ENCODE peak calls at places on chromosomes 6 and 20, in nine cellular contexts. S is A549, X is skeletal muscle cell, T is retina, V is brain microvascular endothelial cell, W is AG04449, O is NCI-H1417, F is nephron progenitor cell, M is A172. D is an unnamed sample.

GRCh38 chr6:149235130-149235561 is 82.4 kb upstream of the TAB2 start:
- DNase-seq in W (no peak), V (peak), M (peak), S (peak), X (peak), F (no peak), T (no peak), O (peak), D (no peak)

GRCh38 chr6:33375143-33375649 is 16.4 kb upstream of the KIFC1 start:
- DNase-seq in V (peak), X (peak), F (no peak), T (no peak), M (peak), W (peak), O (no peak), S (peak), D (peak)

GRCh38 chr6:166743925-166744653 is 117.0 kb upstream of the RPS6KA2 start:
- DNase-seq in T (no peak), O (no peak), M (no peak), F (no peak), X (no peak), W (no peak), S (no peak), V (no peak), D (no peak)

GRCh38 chr20:34318609-34319443 is 15.7 kb upstream of the AHCY start:
- DNase-seq in S (no peak), F (no peak), X (no peak), T (peak), W (no peak), M (no peak), V (no peak), O (no peak), D (no peak)

GRCh38 chr20:24479595-24479994 is 10.2 kb downstream of the SYNDIG1 start:
- DNase-seq in F (no peak), T (no peak), W (no peak), O (no peak), M (no peak), X (no peak), S (no peak), V (no peak), D (no peak)

GRCh38 chr6:90401933-90402830 is 105.5 kb upstream of the BACH2 start:
- DNase-seq in X (no peak), F (no peak), O (no peak), T (no peak), W (no peak), V (no peak), S (no peak), M (peak), D (no peak)

GRCh38 chr6:131821408-131821807 is 13.6 kb downstream of the ENPP1 start:
- DNase-seq in X (no peak), W (no peak), F (no peak), M (no peak), O (no peak), S (no peak), V (no peak), T (no peak), D (no peak)

GRCh38 chr6:18327621-18328548 is 59.3 kb upstream of the RNF144B start:
- DNase-seq in O (peak), W (no peak), V (no peak), T (peak), X (no peak), S (no peak), F (no peak), M (no peak), D (no peak)

GRCh38 chr6:36759177-36759757 is 61.6 kb downstream of the RAB44 start:
- DNase-seq in T (peak), S (peak), M (peak), O (peak), F (peak), X (peak), V (peak), W (no peak), D (peak)

GRCh38 chr20:51525241-51526104 is 17.0 kb downstream of the NFATC2 start:
- DNase-seq in F (no peak), V (no peak), W (no peak), S (no peak), M (no peak), X (no peak), T (no peak), O (no peak), D (no peak)

GRCh38 chr6:166005401-166005845 is 162.2 kb downstream of the TBXT start:
- DNase-seq in T (peak), S (peak), O (peak), M (no peak), X (peak), V (no peak), F (peak), W (no peak), D (no peak)

GRCh38 chr6:126351960-126352359 is 12.0 kb downstream of the CENPW start:
- DNase-seq in S (no peak), M (no peak), V (no peak), X (no peak), T (no peak), O (no peak), F (no peak), W (no peak), D (no peak)

GRCh38 chr20:47191074-47191673 is 165.3 kb downstream of the ZMYND8 start:
- DNase-seq in O (no peak), W (no peak), V (no peak), X (no peak), M (peak), F (no peak), S (no peak), T (no peak), D (peak)

GRCh38 chr20:23926941-23927872 is 47.7 kb upstream of the CST5 start:
- DNase-seq in X (no peak), O (no peak), W (no peak), V (no peak), S (no peak), F (no peak), T (no peak), M (no peak), D (no peak)

GRCh38 chr20:19889011-19889953 is 127.9 kb upstream of the NAA20 start:
- DNase-seq in W (no peak), V (peak), O (no peak), M (peak), T (peak), X (peak), S (peak), F (peak), D (no peak)

GRCh38 chr20:10060223-10060622 is 25.4 kb downstream of the ANKEF1 start:
- DNase-seq in F (peak), S (no peak), T (peak), V (no peak), M (no peak), W (no peak), X (peak), O (no peak), D (no peak)

GRCh38 chr20:20733943-20734342 is 21.5 kb upstream of the RALGAPA2 start:
- DNase-seq in W (no peak), O (no peak), T (no peak), S (no peak), F (no peak), X (no peak), M (no peak), V (no peak), D (no peak)

GRCh38 chr6:78947962-78948361 is 80.6 kb downstream of the IRAK1BP1 start:
- DNase-seq in M (peak), O (no peak), S (no peak), W (peak), T (no peak), F (no peak), V (peak), X (peak), D (no peak)

GRCh38 chr6:138555294-138555988 is 56.1 kb upstream of the NHSL1 start:
- DNase-seq in M (peak), V (peak), O (no peak), T (no peak), W (no peak), F (no peak), X (no peak), S (no peak), D (peak)

GRCh38 chr6:51473996-51474975 is 613.1 kb downstream of the PKHD1 start:
- DNase-seq in X (no peak), V (no peak), O (no peak), F (no peak), M (no peak), W (no peak), T (no peak), S (no peak), D (no peak)

GRCh38 chr6:22236626-22237414 is 60.0 kb downstream of the PRL start:
- DNase-seq in T (no peak), O (no peak), V (peak), X (peak), S (peak), W (peak), M (peak), F (no peak), D (peak)

GRCh38 chr20:50649587-50649986 is 41.8 kb downstream of the RIPOR3 start:
- DNase-seq in V (no peak), W (no peak), T (no peak), F (no peak), M (no peak), O (no peak), S (no peak), X (no peak), D (no peak)

GRCh38 chr6:145895802-145896201 is 68.4 kb downstream of the SHPRH start:
- DNase-seq in X (no peak), W (no peak), M (no peak), T (no peak), F (no peak), V (no peak), O (no peak), S (no peak), D (peak)

GRCh38 chr6:137417411-137417810 is 76.8 kb downstream of the OLIG3 start:
- DNase-seq in F (no peak), X (peak), W (no peak), O (no peak), S (no peak), V (no peak), M (no peak), T (no peak), D (no peak)

GRCh38 chr6:167573461-167574215 is 248.8 kb downstream of the TTLL2 start:
- DNase-seq in V (no peak), X (no peak), O (no peak), F (no peak), M (no peak), W (no peak), T (no peak), S (no peak), D (no peak)

GRCh38 chr6:168139121-168139520 is 60.1 kb upstream of the FRMD1 start:
- DNase-seq in W (no peak), S (no peak), V (no peak), X (no peak), F (no peak), O (no peak), T (no peak), M (no peak), D (no peak)

GRCh38 chr20:45993197-45993951 is 15.3 kb upstream of the MMP9 start:
- DNase-seq in W (no peak), V (peak), O (no peak), X (peak), M (peak), F (no peak), T (no peak), S (peak), D (no peak)

GRCh38 chr6:88512951-88513350 is 346.8 kb upstream of the CNR1 start:
- DNase-seq in T (no peak), W (no peak), M (no peak), S (no peak), F (no peak), O (no peak), V (no peak), X (no peak), D (peak)

GRCh38 chr6:138864343-138864890 is 68.5 kb downstream of the ECT2L start:
- DNase-seq in M (no peak), X (no peak), W (no peak), T (no peak), O (no peak), V (peak), S (no peak), F (no peak), D (no peak)

GRCh38 chr6:18122128-18123093 is at the start of gene NHLRC1:
- DNase-seq in F (peak), S (peak), X (peak), V (peak), W (no peak), M (no peak), T (peak), O (peak), D (peak)

GRCh38 chr20:3890410-3890751 is 1.2 kb downstream of the PANK2 start:
- DNase-seq in W (no peak), V (no peak), M (no peak), T (peak), X (no peak), F (no peak), O (peak), S (no peak), D (no peak)

D was measured in ACHN.